ENCODE peak calls at places on chromosome 3, in eight cellular contexts. O is upper lobe of right lung, H is ovary, F is A549, Q is fibroblast of lung, D is heart left ventricle, C is heart right ventricle, N is tibial nerve. X is an unnamed sample. For H3K4me1, the result is how much of the 10 kb centered on the place peaks cover.

GRCh38 chr3:66253790-66254620 is 33.2 kb downstream of the SLC25A26 start:
- DNase-seq in D (no peak), C (no peak), Q (peak), O (no peak), N (no peak), F (no peak), H (no peak), X (no peak)

GRCh38 chr3:148723591-148723990 is 25.9 kb downstream of the AGTR1 start:
- DNase-seq in H (no peak), O (no peak), N (no peak), F (peak), Q (peak), D (no peak), C (no peak), X (no peak)

GRCh38 chr3:134665243-134665642 is 14.4 kb upstream of the KY start:
- DNase-seq in Q (no peak), F (no peak), D (no peak), H (no peak), N (no peak), C (no peak), O (no peak), X (no peak)

GRCh38 chr3:141426404-141427034 is 58.2 kb downstream of the ZBTB38 start:
- DNase-seq in Q (peak), C (peak), N (peak), H (peak), D (peak), F (no peak), O (peak), X (peak)

GRCh38 chr3:17045705-17046104 is 160.9 kb downstream of the PLCL2 start:
- DNase-seq in N (no peak), F (no peak), Q (no peak), H (no peak), C (no peak), O (no peak), D (no peak), X (no peak)

GRCh38 chr3:140470962-140471361 is 206.9 kb upstream of the TRIM42 start:
- DNase-seq in D (no peak), Q (peak), N (no peak), F (no peak), C (no peak), H (no peak), O (no peak), X (no peak)

GRCh38 chr3:191901746-191902145 is 440.8 kb downstream of the PYDC2 start:
- DNase-seq in Q (peak), N (no peak), F (no peak), D (no peak), C (no peak), O (no peak), H (no peak), X (no peak)

GRCh38 chr3:45545476-45545875 is 49.1 kb upstream of the LIMD1 start:
- DNase-seq in H (no peak), C (no peak), F (no peak), O (no peak), Q (peak), N (no peak), D (no peak), X (no peak)

GRCh38 chr3:155079795-155080546 is at the start of gene MME:
- DNase-seq in F (no peak), D (peak), H (peak), Q (peak), C (peak), O (peak), N (no peak), X (peak)

GRCh38 chr3:72907131-72907697 is 19.4 kb downstream of the GXYLT2 start:
- DNase-seq in Q (peak), C (peak), F (no peak), N (no peak), H (no peak), D (no peak), O (no peak), X (peak)

GRCh38 chr3:149186726-149187125 is 34.9 kb downstream of the CP start:
- DNase-seq in C (no peak), D (no peak), O (no peak), F (no peak), Q (peak), N (no peak), H (no peak), X (no peak)

GRCh38 chr3:125916376-125916978 is 52.5 kb upstream of the ROPN1B start:
- DNase-seq in H (peak), Q (peak), O (no peak), N (peak), D (no peak), F (peak), C (no peak), X (peak)

GRCh38 chr3:35708394-35708793 is 69.1 kb downstream of the ARPP21 start:
- DNase-seq in O (no peak), N (no peak), D (no peak), C (no peak), Q (no peak), F (no peak), H (no peak), X (no peak)

GRCh38 chr3:183117046-183117445 is 17.8 kb upstream of the MCCC1 start:
- DNase-seq in C (no peak), H (no peak), D (no peak), O (no peak), F (no peak), N (no peak), Q (no peak), X (no peak)

GRCh38 chr3:188320757-188321156 is 166.8 kb downstream of the LPP start:
- DNase-seq in H (no peak), Q (peak), F (no peak), O (no peak), C (no peak), N (no peak), D (no peak), X (peak)

GRCh38 chr3:26236511-26236910 is 386.1 kb upstream of the LRRC3B start:
- DNase-seq in C (peak), N (no peak), F (no peak), H (no peak), O (no peak), D (no peak), Q (no peak), X (no peak)

GRCh38 chr3:173401369-173401768 is 3.8 kb downstream of the NLGN1 start:
- DNase-seq in D (no peak), F (no peak), O (no peak), H (no peak), N (no peak), C (no peak), Q (no peak), X (no peak)

GRCh38 chr3:15122398-15122797 is 23.4 kb upstream of the RBSN start:
- DNase-seq in D (no peak), H (no peak), O (no peak), C (no peak), Q (no peak), N (no peak), F (no peak), X (no peak)

GRCh38 chr3:51340311-51340829 is 44.7 kb upstream of the MANF start:
- DNase-seq in H (no peak), N (no peak), D (no peak), Q (peak), C (no peak), F (peak), O (no peak), X (peak)

GRCh38 chr3:71318459-71318827 is 265.1 kb downstream of the FOXP1 start:
- DNase-seq in C (no peak), N (no peak), H (no peak), O (no peak), Q (no peak), D (no peak), F (no peak), X (no peak)

GRCh38 chr3:71328917-71329316 is 254.6 kb downstream of the FOXP1 start:
- DNase-seq in C (no peak), H (no peak), N (no peak), F (no peak), Q (no peak), D (no peak), O (no peak), X (no peak)

GRCh38 chr3:71319771-71320170 is 263.8 kb downstream of the FOXP1 start:
- DNase-seq in O (no peak), D (no peak), F (no peak), C (no peak), N (no peak), H (no peak), Q (no peak), X (no peak)

GRCh38 chr3:71325715-71326114 is 257.8 kb downstream of the FOXP1 start:
- DNase-seq in N (no peak), C (no peak), F (no peak), Q (no peak), O (no peak), H (no peak), D (no peak), X (no peak)

GRCh38 chr3:71323558-71323957 is 260.0 kb downstream of the FOXP1 start:
- DNase-seq in O (no peak), D (no peak), N (no peak), F (no peak), C (no peak), Q (no peak), H (no peak), X (no peak)
- H3K27ac ChIP-seq in O (no peak), D (no peak), N (no peak), F (no peak), C (no peak), Q (no peak), H (no peak), X (no peak)

GRCh38 chr3:58013099-58013498 is 4.9 kb downstream of the FLNB start:
- DNase-seq in N (no peak), C (no peak), D (no peak), H (no peak), F (no peak), O (no peak), Q (no peak), X (no peak)
- H3K4me1 ChIP-seq in N (under half), C (half or more), D (under half), H (under half), F (half or more), O (under half), Q (under half), X (under half)

GRCh38 chr3:124791142-124791541 is 60.9 kb downstream of the UMPS start:
- DNase-seq in N (no peak), D (no peak), F (no peak), O (no peak), H (no peak), Q (peak), C (no peak), X (no peak)
- H3K27ac ChIP-seq in N (peak), D (peak), F (peak), O (no peak), H (no peak), Q (peak), C (peak), X (no peak)

GRCh38 chr3:116342499-116342898 is 102.8 kb downstream of the LSAMP start:
- DNase-seq in O (no peak), N (no peak), C (no peak), F (no peak), H (no peak), Q (no peak), D (no peak), X (no peak)

GRCh38 chr3:116339441-116340028 is 105.8 kb downstream of the LSAMP start:
- DNase-seq in C (no peak), H (no peak), O (no peak), N (no peak), F (no peak), Q (peak), D (no peak), X (no peak)

GRCh38 chr3:116341916-116342315 is 103.4 kb downstream of the LSAMP start:
- DNase-seq in O (no peak), Q (no peak), C (no peak), N (no peak), F (no peak), H (no peak), D (no peak), X (no peak)

GRCh38 chr3:116341381-116341780 is 103.9 kb downstream of the LSAMP start:
- DNase-seq in N (no peak), F (no peak), Q (no peak), D (no peak), O (no peak), H (no peak), C (no peak), X (no peak)

GRCh38 chr3:116340680-116341216 is 104.5 kb downstream of the LSAMP start:
- DNase-seq in Q (no peak), N (no peak), H (no peak), D (no peak), C (no peak), F (no peak), O (no peak), X (no peak)
- H3K4me1 ChIP-seq in Q (under half), N (under half), H (under half), D (under half), C (under half), F (under half), O (under half), X (under half)

DNA sequence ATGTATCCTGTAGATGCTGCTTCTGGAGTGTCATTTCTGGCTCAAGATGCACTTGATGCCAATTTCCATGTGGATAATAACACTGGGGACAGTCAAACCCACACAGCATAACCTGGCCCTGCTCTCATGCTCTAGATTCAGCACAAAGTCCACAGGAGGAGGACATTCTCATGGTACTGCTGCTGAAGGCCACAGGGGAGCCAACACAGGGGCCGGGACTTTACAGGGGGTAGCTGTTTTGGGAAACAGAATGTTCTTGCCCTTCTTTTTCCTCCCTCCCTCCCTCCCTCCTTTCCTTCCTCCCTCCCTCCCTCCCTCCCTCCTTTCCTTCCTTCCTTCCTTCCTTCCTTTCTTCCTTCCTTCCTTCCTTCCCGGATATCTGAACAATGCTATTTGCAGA is 477.4 kb downstream of the PDCD6IP start:
- DNase-seq in F (no peak), C (no peak), O (no peak), H (no peak), Q (no peak), N (no peak), D (no peak), X (no peak)
- H3K27ac ChIP-seq in F (no peak), C (no peak), O (no peak), H (no peak), Q (no peak), N (no peak), D (no peak), X (no peak)

GRCh38 chr3:56119575-56120349 is 348.5 kb downstream of the ERC2 start:
- DNase-seq in D (peak), C (peak), O (no peak), H (no peak), Q (peak), F (no peak), N (peak), X (peak)
- H3K4me1 ChIP-seq in D (under half), C (under half), O (under half), H (under half), Q (under half), F (under half), N (under half), X (under half)

DNA sequence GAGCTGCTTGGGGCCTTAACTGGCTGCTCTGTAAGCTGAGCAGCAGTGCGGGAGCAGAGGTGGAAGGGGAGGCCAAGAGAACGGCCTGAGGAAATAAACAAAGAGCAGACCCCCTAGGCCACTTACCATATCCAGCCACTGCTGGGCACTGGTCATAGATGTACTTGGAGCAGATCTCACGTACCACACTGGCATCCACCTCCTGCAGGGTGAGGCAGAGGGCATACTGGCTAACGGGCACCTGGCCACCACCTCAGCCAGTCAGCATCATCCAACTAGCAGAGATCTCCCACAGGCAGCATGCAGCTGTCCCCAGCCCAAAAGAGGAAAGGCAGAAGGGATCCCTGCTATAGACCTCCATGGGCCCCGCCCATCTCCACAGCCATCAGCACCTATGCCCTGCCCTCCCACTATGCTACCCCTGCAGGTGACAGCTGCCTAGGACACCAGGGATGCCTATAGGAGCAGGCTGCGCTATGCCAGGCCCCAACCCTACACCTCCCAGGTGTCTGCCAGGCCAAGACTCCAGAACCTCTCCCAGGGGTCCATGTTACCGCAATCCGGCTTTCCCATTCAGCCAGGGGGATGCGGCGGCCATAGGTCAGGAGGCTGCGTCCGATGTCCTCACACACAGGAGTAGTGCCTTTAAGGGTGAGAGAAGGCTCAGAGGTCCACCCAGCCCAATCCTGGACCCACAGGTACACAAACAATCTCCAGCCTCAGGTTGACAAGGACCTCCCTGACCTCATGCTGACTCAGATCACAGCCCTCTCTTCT is 4.6 kb upstream of the COL7A1 start:
- DNase-seq in F (no peak), D (peak), C (no peak), Q (no peak), O (no peak), N (no peak), H (no peak), X (no peak)
- H3K27ac ChIP-seq in F (peak), D (peak), C (peak), Q (peak), O (no peak), N (peak), H (peak), X (no peak)